ENCODE peak calls at places on chromosomes 16 and 17, in six cellular contexts. P is cardiac fibroblast, J is fibroblast of the aortic adventitia, U is HFF-Myc, F is thoracic aorta, Y is colonic mucosa. A is an unnamed sample.
A peak's percentile ranks its signal among the peaks of the same experiment; 100 is the strongest.

GRCh38 chr17:36147601-36148000 is 28.8 kb downstream of the TBC1D3B start:
- DNase-seq in J (no peak), F (no peak), U (no peak), Y (no peak), P (no peak), A (no peak)

GRCh38 chr16:88688013-88688778 is 1.9 kb upstream of the SNAI3 start:
- DNase-seq in Y (peak; percentile 76), P (no peak), F (no peak), J (no peak), U (no peak), A (no peak)

GRCh38 chr17:31629696-31630470 is 229.2 kb downstream of the COPRS start:
- DNase-seq in Y (no peak), J (peak; percentile 87), F (no peak), P (peak; percentile 74), U (peak; percentile 93), A (peak; percentile 99)

GRCh38 chr16:9042943-9043680 is 48.3 kb upstream of the HAPSTR1 start:
- DNase-seq in U (no peak), P (peak; percentile 83), Y (no peak), F (no peak), J (peak; percentile 59), A (peak; percentile 82)

GRCh38 chr17:1597861-1598342 is 30.7 kb downstream of the SLC43A2 start:
- DNase-seq in J (no peak), Y (peak; percentile 77), F (no peak), P (no peak), U (no peak), A (no peak)

GRCh38 chr17:82881900-82882714 is 42.3 kb upstream of the ZNF750 start:
- DNase-seq in U (no peak), J (peak; percentile 45), F (no peak), Y (peak; percentile 66), P (no peak), A (peak; percentile 15)

GRCh38 chr16:81548901-81549546 is 104.4 kb downstream of the CMIP start:
- DNase-seq in P (no peak), U (no peak), J (no peak), Y (peak; percentile 71), F (no peak), A (no peak)

GRCh38 chr16:57612494-57612893 is 15.9 kb upstream of the ADGRG1 start:
- DNase-seq in J (no peak), F (no peak), P (no peak), Y (peak; percentile 11), U (no peak), A (no peak)

GRCh38 chr17:68910256-68910705 is 44.9 kb downstream of the ABCA8 start:
- DNase-seq in U (no peak), F (no peak), Y (no peak), P (peak; percentile 20), J (peak; percentile 46), A (no peak)

GRCh38 chr16:78199325-78200022 is 100.0 kb downstream of the WWOX start:
- DNase-seq in F (no peak), U (no peak), P (no peak), Y (peak; percentile 45), J (no peak), A (no peak)

GRCh38 chr16:9526791-9527190 is 435.3 kb downstream of the HAPSTR1 start:
- DNase-seq in Y (no peak), U (no peak), F (no peak), P (no peak), J (no peak), A (no peak)

GRCh38 chr17:57278740-57279387 is 22.5 kb downstream of the MSI2 start:
- DNase-seq in F (no peak), U (no peak), Y (no peak), J (no peak), P (no peak), A (no peak)

GRCh38 chr16:10941127-10941933 is 938 bp downstream of the DEXI start:
- DNase-seq in P (no peak), U (no peak), J (no peak), F (no peak), Y (peak; percentile 48), A (no peak)

GRCh38 chr16:13138528-13138927 is 237.1 kb downstream of the SHISA9 start:
- DNase-seq in P (no peak), J (no peak), Y (no peak), U (no peak), F (no peak), A (peak; percentile 6)

GRCh38 chr16:71911121-71911520 is 15.8 kb downstream of the IST1 start:
- DNase-seq in F (no peak), U (no peak), Y (no peak), P (no peak), J (no peak), A (no peak)

GRCh38 chr17:57924677-57925076 is 30.5 kb downstream of the CUEDC1 start:
- DNase-seq in P (no peak), J (no peak), Y (no peak), F (no peak), U (no peak), A (no peak)

GRCh38 chr17:7060165-7060890 is 16.4 kb upstream of the SLC16A11 start:
- DNase-seq in P (peak; percentile 95), U (no peak), Y (no peak), F (no peak), J (peak; percentile 76), A (no peak)

GRCh38 chr17:18961634-18962493 is 9.9 kb downstream of the SLC5A10 start:
- DNase-seq in J (no peak), F (no peak), Y (no peak), P (peak; percentile 75), U (no peak), A (peak; percentile 18)

GRCh38 chr17:76336756-76337412 is 16.8 kb downstream of the PRPSAP1 start:
- DNase-seq in J (no peak), U (no peak), Y (no peak), F (no peak), P (no peak), A (peak; percentile 31)

GRCh38 chr17:58334661-58335060 is 6.1 kb upstream of the TSPOAP1 start:
- DNase-seq in J (no peak), U (no peak), F (no peak), Y (no peak), P (no peak), A (no peak)

GRCh38 chr17:7211512-7212277 is 7.9 kb downstream of the DLG4 start:
- DNase-seq in U (no peak), F (no peak), Y (no peak), P (no peak), J (no peak), A (no peak)

GRCh38 chr16:54282923-54283734 is 3.5 kb downstream of the IRX3 start:
- DNase-seq in J (no peak), U (no peak), P (no peak), Y (no peak), F (no peak), A (no peak)

GRCh38 chr16:84788968-84789371 is 30.8 kb upstream of the CRISPLD2 start:
- DNase-seq in U (peak; percentile 74), Y (no peak), P (no peak), F (no peak), J (no peak), A (peak; percentile 94)

GRCh38 chr17:35947156-35947585 is 3.7 kb upstream of the LYZL6 start:
- DNase-seq in F (no peak), J (peak; percentile 38), Y (peak; percentile 67), U (no peak), P (peak; percentile 54), A (peak; percentile 21)

GRCh38 chr16:88595101-88595500 is 24.9 kb downstream of the ZC3H18 start:
- DNase-seq in F (no peak), J (no peak), U (no peak), Y (no peak), P (no peak), A (no peak)

GRCh38 chr17:38571833-38572274 is 33.9 kb downstream of the SRCIN1 start:
- DNase-seq in F (no peak), U (no peak), J (no peak), P (no peak), Y (no peak), A (no peak)

GRCh38 chr17:6823011-6823442 is 8.5 kb downstream of the TEKT1 start:
- DNase-seq in J (peak; percentile 87), U (no peak), Y (no peak), P (peak; percentile 93), F (no peak), A (peak; percentile 65)

GRCh38 chr17:74085434-74085833 is 118.0 kb upstream of the RPL38 start:
- DNase-seq in P (no peak), U (no peak), F (no peak), Y (no peak), J (no peak), A (no peak)

GRCh38 chr16:24544640-24545039 is 5.3 kb downstream of the RBBP6 start:
- DNase-seq in U (no peak), Y (no peak), F (no peak), J (peak; percentile 54), P (peak; percentile 40), A (peak; percentile 8)
- H3K4me3 ChIP-seq in U (no peak overlapping the region), Y (no peak overlapping the region), F (peak overlapping the region; percentile 28), J (no peak overlapping the region), P (no peak overlapping the region), A (no peak overlapping the region)

DNA sequence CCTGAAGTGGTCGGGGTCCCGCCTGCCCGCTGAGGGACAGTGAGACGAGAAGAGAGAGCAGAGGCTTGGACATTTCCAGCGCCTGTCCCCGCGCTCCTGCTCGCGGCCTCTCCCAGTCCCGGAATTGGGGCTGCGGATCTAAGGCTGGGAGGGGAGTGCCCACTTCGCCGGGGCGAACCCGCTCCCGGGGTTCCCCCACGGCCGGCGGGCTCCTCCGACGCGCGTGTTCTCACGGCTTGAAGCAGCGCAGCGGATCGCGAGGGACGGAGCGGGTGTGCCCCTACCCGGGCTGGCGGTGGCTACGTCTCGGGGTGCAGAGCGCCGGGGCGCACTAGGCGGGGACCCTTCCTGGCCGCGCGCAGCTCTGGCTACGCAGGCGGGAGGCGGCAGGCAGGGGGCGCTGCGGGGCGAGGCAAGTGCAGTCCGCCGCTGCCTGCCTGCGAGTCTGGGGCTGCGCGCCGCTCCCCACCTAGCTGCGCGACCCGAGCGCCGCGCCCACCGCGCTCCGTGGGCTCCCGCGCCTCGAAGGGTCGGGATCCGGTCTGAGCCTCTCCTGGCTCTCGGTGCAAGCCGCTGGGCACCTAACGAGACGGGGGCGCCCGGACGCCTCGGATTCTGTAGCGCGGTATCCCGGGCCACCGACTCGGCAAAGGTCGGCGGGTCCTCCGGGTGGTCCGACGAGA is 1.2 kb downstream of the NGFR start:
- DNase-seq in U (no peak), Y (peak; percentile 76), J (peak; percentile 37), P (peak; percentile 45), F (peak; percentile 38), A (peak; percentile 34)
- TF ChIP-seq CTCF in U (peak; percentile 64), Y (peak; percentile 89), J (peak; percentile 64), P (peak; percentile 39), F (peak; percentile 91), A (peak; percentile 40)

GRCh38 chr17:81328925-81329278 is 33.8 kb upstream of the SLC38A10 start:
- DNase-seq in Y (no peak), U (no peak), J (peak; percentile 19), P (peak; percentile 24), F (no peak), A (no peak)
- H3K4me3 ChIP-seq in Y (no peak overlapping the region), U (no peak overlapping the region), J (no peak overlapping the region), P (no peak overlapping the region), F (no peak overlapping the region), A (no peak overlapping the region)

DNA sequence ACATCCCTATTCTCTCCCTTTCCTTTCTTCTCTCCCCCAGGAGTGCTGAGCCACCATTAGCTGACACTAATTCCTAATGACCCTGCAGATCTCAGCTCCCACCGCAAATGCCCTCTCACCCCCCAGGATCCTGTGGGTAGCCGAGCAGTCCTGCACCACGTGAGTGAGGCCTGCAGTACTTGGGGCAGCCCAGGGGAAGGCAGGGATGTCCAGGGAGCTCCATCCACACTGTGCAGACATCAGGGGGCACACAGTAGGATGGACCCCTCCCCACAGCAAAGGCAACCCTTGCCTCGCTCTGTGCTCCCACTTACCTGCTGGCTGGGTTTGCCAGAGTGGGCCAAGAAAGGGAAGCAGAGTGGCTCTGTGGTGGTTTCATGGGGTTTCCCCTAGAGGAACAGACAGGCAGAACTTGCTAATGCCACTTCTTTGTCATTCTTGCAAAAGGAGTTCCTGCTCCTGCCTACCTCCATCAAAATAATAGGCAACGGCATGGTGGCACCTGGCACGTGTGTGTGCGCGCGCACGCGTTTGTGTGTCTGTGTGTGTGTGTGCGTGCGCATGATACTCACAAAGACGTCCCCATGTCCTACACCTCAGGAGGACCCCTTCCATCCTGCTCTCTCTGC is 135.5 kb downstream of the GAS7 start:
- DNase-seq in F (no peak), J (no peak), Y (no peak), U (no peak), P (no peak), A (no peak)
- TF ChIP-seq CTCF in F (no peak), J (no peak), Y (no peak), U (no peak), P (no peak), A (no peak)